ENCODE peak calls at places on chromosomes 13 and 19, in seven cellular contexts. One of them, this sample, is unnamed.

GRCh38 chr13:86567119-86567518 is 767.9 kb upstream of the SLITRK6 start:
- DNase-seq in uterus: no peak
- DNase-seq in lung: no peak
- DNase-seq in osteoblast: no peak
- DNase-seq in fibroblast of mammary gland: no peak
- DNase-seq in stomach: no peak
- DNase-seq in choroid plexus epithelial cell: no peak
- DNase-seq in this sample: no peak

GRCh38 chr19:11624064-11624463 is 26.8 kb downstream of the ZNF627 start:
- DNase-seq in lung: no peak
- DNase-seq in choroid plexus epithelial cell: peak
- DNase-seq in uterus: no peak
- DNase-seq in stomach: no peak
- DNase-seq in osteoblast: peak
- DNase-seq in fibroblast of mammary gland: peak
- DNase-seq in this sample: peak

GRCh38 chr19:33346665-33347064 is 26.8 kb upstream of the CEBPG start:
- DNase-seq in osteoblast: no peak
- DNase-seq in lung: no peak
- DNase-seq in fibroblast of mammary gland: no peak
- DNase-seq in uterus: no peak
- DNase-seq in stomach: no peak
- DNase-seq in choroid plexus epithelial cell: no peak
- DNase-seq in this sample: no peak

GRCh38 chr13:44244288-44244687 is 129.3 kb upstream of the SERP2 start:
- DNase-seq in choroid plexus epithelial cell: peak
- DNase-seq in uterus: no peak
- DNase-seq in osteoblast: no peak
- DNase-seq in lung: no peak
- DNase-seq in fibroblast of mammary gland: peak
- DNase-seq in stomach: no peak
- DNase-seq in this sample: peak

GRCh38 chr13:70108276-70108845 is at the start of gene KLHL1:
- DNase-seq in osteoblast: no peak
- DNase-seq in lung: no peak
- DNase-seq in stomach: no peak
- DNase-seq in uterus: no peak
- DNase-seq in choroid plexus epithelial cell: no peak
- DNase-seq in fibroblast of mammary gland: no peak
- DNase-seq in this sample: no peak

GRCh38 chr13:93413972-93414717 is 187.5 kb downstream of the GPC6 start:
- DNase-seq in osteoblast: no peak
- DNase-seq in lung: no peak
- DNase-seq in fibroblast of mammary gland: peak
- DNase-seq in uterus: no peak
- DNase-seq in stomach: no peak
- DNase-seq in choroid plexus epithelial cell: peak
- DNase-seq in this sample: no peak

GRCh38 chr13:99895428-99895998 is 76.1 kb downstream of the ZIC5 start:
- DNase-seq in fibroblast of mammary gland: no peak
- DNase-seq in osteoblast: peak
- DNase-seq in lung: no peak
- DNase-seq in stomach: no peak
- DNase-seq in uterus: no peak
- DNase-seq in choroid plexus epithelial cell: no peak
- DNase-seq in this sample: no peak

GRCh38 chr13:80337011-80337688 is 3.8 kb downstream of the SPRY2 start:
- DNase-seq in fibroblast of mammary gland: peak
- DNase-seq in osteoblast: peak
- DNase-seq in uterus: no peak
- DNase-seq in stomach: no peak
- DNase-seq in lung: no peak
- DNase-seq in choroid plexus epithelial cell: no peak
- DNase-seq in this sample: no peak

GRCh38 chr19:34345934-34346333 is 19.1 kb upstream of the GPI start:
- DNase-seq in osteoblast: peak
- DNase-seq in choroid plexus epithelial cell: peak
- DNase-seq in lung: peak
- DNase-seq in fibroblast of mammary gland: peak
- DNase-seq in uterus: no peak
- DNase-seq in stomach: peak
- DNase-seq in this sample: peak

GRCh38 chr19:54473071-54473941 is at the start of gene CDC42EP5:
- DNase-seq in uterus: peak
- DNase-seq in osteoblast: peak
- DNase-seq in choroid plexus epithelial cell: peak
- DNase-seq in lung: no peak
- DNase-seq in fibroblast of mammary gland: peak
- DNase-seq in stomach: peak
- DNase-seq in this sample: peak

GRCh38 chr19:1860133-1860775 is 3.1 kb downstream of the KLF16 start:
- DNase-seq in stomach: no peak
- DNase-seq in osteoblast: peak
- DNase-seq in uterus: peak
- DNase-seq in choroid plexus epithelial cell: peak
- DNase-seq in fibroblast of mammary gland: peak
- DNase-seq in lung: no peak
- DNase-seq in this sample: peak

GRCh38 chr19:53881482-53882390 is at the start of gene PRKCG:
- DNase-seq in fibroblast of mammary gland: no peak
- DNase-seq in choroid plexus epithelial cell: no peak
- DNase-seq in uterus: no peak
- DNase-seq in osteoblast: peak
- DNase-seq in stomach: peak
- DNase-seq in lung: peak
- DNase-seq in this sample: no peak

GRCh38 chr13:40171566-40171965 is 494.9 kb downstream of the FOXO1 start:
- DNase-seq in lung: no peak
- DNase-seq in uterus: no peak
- DNase-seq in stomach: no peak
- DNase-seq in choroid plexus epithelial cell: no peak
- DNase-seq in fibroblast of mammary gland: no peak
- DNase-seq in osteoblast: no peak
- DNase-seq in this sample: no peak

GRCh38 chr13:95494082-95494681 is 58.3 kb upstream of the CLDN10 start:
- DNase-seq in osteoblast: peak
- DNase-seq in fibroblast of mammary gland: peak
- DNase-seq in stomach: no peak
- DNase-seq in uterus: no peak
- DNase-seq in choroid plexus epithelial cell: peak
- DNase-seq in lung: no peak
- DNase-seq in this sample: peak

GRCh38 chr13:32889986-32890565 is 126.1 kb upstream of the KL start:
- DNase-seq in osteoblast: no peak
- DNase-seq in stomach: no peak
- DNase-seq in fibroblast of mammary gland: no peak
- DNase-seq in uterus: no peak
- DNase-seq in lung: no peak
- DNase-seq in choroid plexus epithelial cell: no peak
- DNase-seq in this sample: no peak

GRCh38 chr13:28532226-28533048 is 37.5 kb upstream of the FLT1 start:
- DNase-seq in lung: no peak
- DNase-seq in osteoblast: peak
- DNase-seq in uterus: no peak
- DNase-seq in fibroblast of mammary gland: no peak
- DNase-seq in choroid plexus epithelial cell: peak
- DNase-seq in stomach: no peak
- DNase-seq in this sample: peak

GRCh38 chr13:28534210-28534609 is 39.3 kb upstream of the FLT1 start:
- DNase-seq in choroid plexus epithelial cell: no peak
- DNase-seq in osteoblast: peak
- DNase-seq in stomach: no peak
- DNase-seq in lung: no peak
- DNase-seq in fibroblast of mammary gland: no peak
- DNase-seq in uterus: no peak
- DNase-seq in this sample: no peak

GRCh38 chr13:28533441-28534166 is 38.7 kb upstream of the FLT1 start:
- DNase-seq in stomach: no peak
- DNase-seq in uterus: no peak
- DNase-seq in fibroblast of mammary gland: no peak
- DNase-seq in choroid plexus epithelial cell: peak
- DNase-seq in lung: no peak
- DNase-seq in osteoblast: no peak
- DNase-seq in this sample: no peak

GRCh38 chr13:28531956-28532225 is 37.0 kb upstream of the FLT1 start:
- DNase-seq in uterus: no peak
- DNase-seq in stomach: no peak
- DNase-seq in choroid plexus epithelial cell: no peak
- DNase-seq in fibroblast of mammary gland: no peak
- DNase-seq in lung: no peak
- DNase-seq in osteoblast: no peak
- DNase-seq in this sample: no peak

GRCh38 chr13:28533049-28533436 is 38.1 kb upstream of the FLT1 start:
- DNase-seq in fibroblast of mammary gland: no peak
- DNase-seq in stomach: no peak
- DNase-seq in osteoblast: no peak
- DNase-seq in lung: no peak
- DNase-seq in uterus: no peak
- DNase-seq in choroid plexus epithelial cell: peak
- DNase-seq in this sample: no peak
- H3K4me3 ChIP-seq in fibroblast of mammary gland: peak
- H3K4me3 ChIP-seq in stomach: peak
- H3K4me3 ChIP-seq in osteoblast: peak
- H3K4me3 ChIP-seq in lung: no peak
- H3K4me3 ChIP-seq in uterus: no peak
- H3K4me3 ChIP-seq in choroid plexus epithelial cell: peak
- H3K4me3 ChIP-seq in this sample: peak

DNA sequence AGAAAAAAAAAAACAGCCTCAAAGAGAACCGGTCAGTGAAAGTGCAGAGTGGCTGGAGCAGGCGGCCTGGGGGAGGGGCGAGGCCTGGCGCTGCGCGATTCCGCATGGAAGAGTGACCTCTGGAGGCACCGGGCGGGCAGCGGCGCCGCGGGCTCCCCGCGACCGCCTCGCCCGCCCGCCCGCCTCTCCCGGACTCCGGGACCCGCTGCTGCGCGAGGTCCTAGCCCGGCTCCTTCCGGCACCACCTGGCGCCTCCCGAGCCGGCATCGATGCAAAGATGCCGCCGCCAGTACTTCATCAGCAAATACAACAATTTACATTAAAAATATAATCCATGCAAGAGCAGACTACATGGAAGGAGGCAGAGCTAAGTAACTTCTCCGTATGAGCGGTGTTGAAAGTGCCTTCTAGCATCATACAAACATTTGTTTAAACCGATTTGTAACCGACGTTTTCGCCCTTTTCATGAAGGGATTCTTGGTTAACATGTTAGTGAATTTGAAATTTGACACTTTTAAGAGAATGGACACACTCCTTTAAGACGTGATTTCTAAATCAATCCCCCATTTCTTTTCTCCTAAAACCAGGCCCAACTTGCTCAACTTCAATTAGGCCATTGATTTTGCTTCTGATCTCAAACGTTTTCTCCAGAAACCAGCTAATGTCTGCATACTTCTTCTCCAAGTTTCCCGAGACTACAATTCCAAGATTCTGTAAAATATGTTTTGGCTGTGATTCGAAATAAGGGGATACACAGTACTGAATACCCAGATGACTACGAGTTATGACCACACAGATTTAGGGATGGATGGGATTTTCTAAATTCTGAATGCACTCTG is 2.1 kb downstream of the EFNB2 start:
- DNase-seq in stomach: peak
- DNase-seq in fibroblast of mammary gland: peak
- DNase-seq in choroid plexus epithelial cell: peak
- DNase-seq in uterus: peak
- DNase-seq in lung: peak
- DNase-seq in osteoblast: peak
- DNase-seq in this sample: peak
- TF ChIP-seq CTCF in stomach: peak
- TF ChIP-seq CTCF in fibroblast of mammary gland: peak
- TF ChIP-seq CTCF in choroid plexus epithelial cell: peak
- TF ChIP-seq CTCF in uterus: peak
- TF ChIP-seq CTCF in lung: no peak
- TF ChIP-seq CTCF in osteoblast: peak
- TF ChIP-seq CTCF in this sample: peak

GRCh38 chr13:66659291-66660012 is 570.7 kb downstream of the PCDH9 start:
- DNase-seq in lung: no peak
- DNase-seq in fibroblast of mammary gland: peak
- DNase-seq in osteoblast: no peak
- DNase-seq in uterus: no peak
- DNase-seq in choroid plexus epithelial cell: peak
- DNase-seq in stomach: no peak
- DNase-seq in this sample: peak
- H3K4me3 ChIP-seq in lung: no peak
- H3K4me3 ChIP-seq in fibroblast of mammary gland: no peak
- H3K4me3 ChIP-seq in osteoblast: peak
- H3K4me3 ChIP-seq in uterus: no peak
- H3K4me3 ChIP-seq in choroid plexus epithelial cell: no peak
- H3K4me3 ChIP-seq in stomach: no peak
- H3K4me3 ChIP-seq in this sample: no peak

GRCh38 chr19:13012390-13012689 is 17.1 kb downstream of the NFIX start:
- DNase-seq in osteoblast: no peak
- DNase-seq in uterus: no peak
- DNase-seq in choroid plexus epithelial cell: no peak
- DNase-seq in fibroblast of mammary gland: no peak
- DNase-seq in lung: no peak
- DNase-seq in stomach: no peak
- DNase-seq in this sample: no peak

GRCh38 chr19:13010038-13010991 is 15.0 kb downstream of the NFIX start:
- DNase-seq in fibroblast of mammary gland: peak
- DNase-seq in uterus: peak
- DNase-seq in stomach: peak
- DNase-seq in lung: no peak
- DNase-seq in osteoblast: peak
- DNase-seq in choroid plexus epithelial cell: no peak
- DNase-seq in this sample: no peak

GRCh38 chr19:13010992-13011652 is 15.8 kb downstream of the NFIX start:
- DNase-seq in choroid plexus epithelial cell: no peak
- DNase-seq in osteoblast: peak
- DNase-seq in fibroblast of mammary gland: no peak
- DNase-seq in stomach: no peak
- DNase-seq in uterus: no peak
- DNase-seq in lung: no peak
- DNase-seq in this sample: no peak

GRCh38 chr19:13012690-13013608 is 17.7 kb downstream of the NFIX start:
- DNase-seq in lung: no peak
- DNase-seq in fibroblast of mammary gland: peak
- DNase-seq in choroid plexus epithelial cell: peak
- DNase-seq in uterus: peak
- DNase-seq in osteoblast: peak
- DNase-seq in stomach: no peak
- DNase-seq in this sample: peak

DNA sequence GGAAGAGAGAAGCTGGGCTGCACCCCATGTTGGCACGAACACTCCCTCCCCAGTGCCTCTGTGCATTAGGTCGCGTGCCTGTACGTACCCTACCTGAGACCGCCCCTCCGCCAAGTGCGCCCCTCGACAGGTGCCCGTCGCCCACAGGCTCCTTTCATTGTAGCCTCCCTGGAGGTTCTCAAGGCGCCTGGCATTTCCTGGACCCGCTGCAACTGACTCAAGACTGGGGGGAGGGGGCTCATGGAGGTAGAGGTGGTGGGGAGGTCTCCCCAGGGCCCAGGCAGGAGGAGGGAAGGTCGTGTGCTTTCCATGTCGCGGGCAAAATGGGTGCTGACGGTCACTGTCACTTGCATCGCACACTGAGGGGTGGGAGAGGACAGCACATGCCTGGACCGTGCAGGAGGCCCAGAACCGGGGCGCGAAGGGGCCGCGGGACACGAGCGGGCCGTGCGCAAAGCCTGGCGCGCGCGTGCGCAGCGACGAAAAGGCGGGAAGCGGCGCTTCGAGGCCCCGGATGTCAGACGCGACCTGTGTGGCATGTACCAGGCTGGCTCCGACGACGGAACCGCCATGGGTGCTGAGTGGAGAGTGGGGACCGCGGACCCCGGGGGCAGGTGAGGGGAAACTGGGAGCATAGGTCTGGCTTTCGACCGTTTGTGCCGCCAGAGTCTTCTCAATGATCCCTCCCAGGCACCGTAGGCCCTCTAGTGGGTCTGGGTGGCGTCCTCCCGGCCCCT is 16.5 kb downstream of the NFIX start:
- DNase-seq in lung: no peak
- DNase-seq in choroid plexus epithelial cell: no peak
- DNase-seq in stomach: no peak
- DNase-seq in uterus: no peak
- DNase-seq in fibroblast of mammary gland: no peak
- DNase-seq in osteoblast: peak
- DNase-seq in this sample: no peak
- TF ChIP-seq CTCF in lung: no peak
- TF ChIP-seq CTCF in choroid plexus epithelial cell: no peak
- TF ChIP-seq CTCF in stomach: no peak
- TF ChIP-seq CTCF in uterus: no peak
- TF ChIP-seq CTCF in fibroblast of mammary gland: no peak
- TF ChIP-seq CTCF in osteoblast: no peak
- TF ChIP-seq CTCF in this sample: no peak